ENCODE peak calls at places on chromosomes 3 and 15, in ten cellular contexts. One of them, this sample, is unnamed.

GRCh38 chr15:71883447-71883846 is 73.1 kb downstream of the NR2E3 start:
- DNase-seq in H54: no peak
- DNase-seq in uterus: no peak
- DNase-seq in sigmoid colon: no peak
- DNase-seq in lower leg skin: no peak
- DNase-seq in transverse colon: no peak
- DNase-seq in tibial nerve: no peak
- DNase-seq in A549: no peak
- DNase-seq in heart left ventricle: no peak
- DNase-seq in endothelial cell of umbilical vein: no peak
- DNase-seq in this sample: no peak

GRCh38 chr3:100040846-100041245 is 73.5 kb downstream of the FILIP1L start:
- DNase-seq in lower leg skin: no peak
- DNase-seq in tibial nerve: no peak
- DNase-seq in endothelial cell of umbilical vein: no peak
- DNase-seq in H54: no peak
- DNase-seq in transverse colon: no peak
- DNase-seq in sigmoid colon: no peak
- DNase-seq in uterus: no peak
- DNase-seq in heart left ventricle: no peak
- DNase-seq in A549: no peak
- DNase-seq in this sample: no peak

GRCh38 chr3:143328459-143328858 is 208.9 kb downstream of the CHST2 start:
- DNase-seq in heart left ventricle: no peak
- DNase-seq in H54: no peak
- DNase-seq in uterus: no peak
- DNase-seq in transverse colon: no peak
- DNase-seq in lower leg skin: no peak
- DNase-seq in tibial nerve: no peak
- DNase-seq in A549: no peak
- DNase-seq in sigmoid colon: no peak
- DNase-seq in endothelial cell of umbilical vein: no peak
- DNase-seq in this sample: peak

GRCh38 chr3:178719036-178719635 is 182.9 kb downstream of the KCNMB2 start:
- DNase-seq in H54: no peak
- DNase-seq in heart left ventricle: no peak
- DNase-seq in sigmoid colon: no peak
- DNase-seq in tibial nerve: no peak
- DNase-seq in uterus: no peak
- DNase-seq in lower leg skin: no peak
- DNase-seq in A549: no peak
- DNase-seq in transverse colon: peak
- DNase-seq in endothelial cell of umbilical vein: no peak
- DNase-seq in this sample: no peak

GRCh38 chr3:99774467-99774866 is 43.2 kb upstream of the CMSS1 start:
- DNase-seq in A549: no peak
- DNase-seq in transverse colon: no peak
- DNase-seq in uterus: no peak
- DNase-seq in tibial nerve: no peak
- DNase-seq in heart left ventricle: no peak
- DNase-seq in sigmoid colon: no peak
- DNase-seq in H54: peak
- DNase-seq in endothelial cell of umbilical vein: peak
- DNase-seq in lower leg skin: no peak
- DNase-seq in this sample: peak

GRCh38 chr3:149395107-149396089 is 17.9 kb upstream of the TM4SF1 start:
- DNase-seq in endothelial cell of umbilical vein: peak
- DNase-seq in A549: no peak
- DNase-seq in transverse colon: no peak
- DNase-seq in heart left ventricle: no peak
- DNase-seq in sigmoid colon: no peak
- DNase-seq in lower leg skin: no peak
- DNase-seq in uterus: no peak
- DNase-seq in tibial nerve: no peak
- DNase-seq in H54: no peak
- DNase-seq in this sample: no peak

GRCh38 chr15:79967331-79968182 is 3.4 kb downstream of the BCL2A1 start:
- DNase-seq in tibial nerve: no peak
- DNase-seq in heart left ventricle: no peak
- DNase-seq in H54: no peak
- DNase-seq in uterus: no peak
- DNase-seq in endothelial cell of umbilical vein: no peak
- DNase-seq in A549: no peak
- DNase-seq in lower leg skin: no peak
- DNase-seq in transverse colon: no peak
- DNase-seq in sigmoid colon: no peak
- DNase-seq in this sample: no peak

GRCh38 chr3:18351823-18352744 is 73.1 kb downstream of the SATB1 start:
- DNase-seq in lower leg skin: no peak
- DNase-seq in A549: no peak
- DNase-seq in endothelial cell of umbilical vein: no peak
- DNase-seq in transverse colon: peak
- DNase-seq in tibial nerve: no peak
- DNase-seq in H54: no peak
- DNase-seq in heart left ventricle: no peak
- DNase-seq in uterus: no peak
- DNase-seq in sigmoid colon: no peak
- DNase-seq in this sample: no peak

GRCh38 chr15:31301687-31301990 is 25.0 kb upstream of the KLF13 start:
- DNase-seq in tibial nerve: no peak
- DNase-seq in endothelial cell of umbilical vein: no peak
- DNase-seq in H54: no peak
- DNase-seq in lower leg skin: no peak
- DNase-seq in uterus: no peak
- DNase-seq in sigmoid colon: no peak
- DNase-seq in heart left ventricle: no peak
- DNase-seq in transverse colon: no peak
- DNase-seq in A549: no peak
- DNase-seq in this sample: no peak

GRCh38 chr3:11288021-11288491 is 15.9 kb downstream of the ATG7 start:
- DNase-seq in lower leg skin: no peak
- DNase-seq in sigmoid colon: no peak
- DNase-seq in endothelial cell of umbilical vein: peak
- DNase-seq in transverse colon: no peak
- DNase-seq in uterus: no peak
- DNase-seq in A549: no peak
- DNase-seq in heart left ventricle: no peak
- DNase-seq in H54: no peak
- DNase-seq in tibial nerve: no peak
- DNase-seq in this sample: no peak

GRCh38 chr3:73212683-73213082 is 151.2 kb downstream of the EBLN2 start:
- DNase-seq in endothelial cell of umbilical vein: no peak
- DNase-seq in uterus: no peak
- DNase-seq in lower leg skin: no peak
- DNase-seq in heart left ventricle: no peak
- DNase-seq in A549: no peak
- DNase-seq in H54: no peak
- DNase-seq in transverse colon: no peak
- DNase-seq in sigmoid colon: no peak
- DNase-seq in tibial nerve: no peak
- DNase-seq in this sample: no peak

GRCh38 chr3:196660381-196661166 is 21.1 kb downstream of the NRROS start:
- DNase-seq in heart left ventricle: no peak
- DNase-seq in lower leg skin: no peak
- DNase-seq in sigmoid colon: no peak
- DNase-seq in tibial nerve: no peak
- DNase-seq in H54: no peak
- DNase-seq in transverse colon: no peak
- DNase-seq in endothelial cell of umbilical vein: no peak
- DNase-seq in A549: no peak
- DNase-seq in uterus: no peak
- DNase-seq in this sample: no peak

GRCh38 chr15:100934735-100935134 is 15.6 kb downstream of the LRRK1 start:
- DNase-seq in H54: no peak
- DNase-seq in transverse colon: no peak
- DNase-seq in sigmoid colon: no peak
- DNase-seq in tibial nerve: no peak
- DNase-seq in heart left ventricle: no peak
- DNase-seq in A549: no peak
- DNase-seq in uterus: no peak
- DNase-seq in endothelial cell of umbilical vein: no peak
- DNase-seq in lower leg skin: no peak
- DNase-seq in this sample: no peak

GRCh38 chr3:10839167-10839566 is 23.1 kb downstream of the SLC6A11 start:
- DNase-seq in lower leg skin: no peak
- DNase-seq in tibial nerve: no peak
- DNase-seq in uterus: no peak
- DNase-seq in H54: no peak
- DNase-seq in transverse colon: no peak
- DNase-seq in sigmoid colon: no peak
- DNase-seq in endothelial cell of umbilical vein: no peak
- DNase-seq in heart left ventricle: no peak
- DNase-seq in A549: no peak
- DNase-seq in this sample: no peak

DNA sequence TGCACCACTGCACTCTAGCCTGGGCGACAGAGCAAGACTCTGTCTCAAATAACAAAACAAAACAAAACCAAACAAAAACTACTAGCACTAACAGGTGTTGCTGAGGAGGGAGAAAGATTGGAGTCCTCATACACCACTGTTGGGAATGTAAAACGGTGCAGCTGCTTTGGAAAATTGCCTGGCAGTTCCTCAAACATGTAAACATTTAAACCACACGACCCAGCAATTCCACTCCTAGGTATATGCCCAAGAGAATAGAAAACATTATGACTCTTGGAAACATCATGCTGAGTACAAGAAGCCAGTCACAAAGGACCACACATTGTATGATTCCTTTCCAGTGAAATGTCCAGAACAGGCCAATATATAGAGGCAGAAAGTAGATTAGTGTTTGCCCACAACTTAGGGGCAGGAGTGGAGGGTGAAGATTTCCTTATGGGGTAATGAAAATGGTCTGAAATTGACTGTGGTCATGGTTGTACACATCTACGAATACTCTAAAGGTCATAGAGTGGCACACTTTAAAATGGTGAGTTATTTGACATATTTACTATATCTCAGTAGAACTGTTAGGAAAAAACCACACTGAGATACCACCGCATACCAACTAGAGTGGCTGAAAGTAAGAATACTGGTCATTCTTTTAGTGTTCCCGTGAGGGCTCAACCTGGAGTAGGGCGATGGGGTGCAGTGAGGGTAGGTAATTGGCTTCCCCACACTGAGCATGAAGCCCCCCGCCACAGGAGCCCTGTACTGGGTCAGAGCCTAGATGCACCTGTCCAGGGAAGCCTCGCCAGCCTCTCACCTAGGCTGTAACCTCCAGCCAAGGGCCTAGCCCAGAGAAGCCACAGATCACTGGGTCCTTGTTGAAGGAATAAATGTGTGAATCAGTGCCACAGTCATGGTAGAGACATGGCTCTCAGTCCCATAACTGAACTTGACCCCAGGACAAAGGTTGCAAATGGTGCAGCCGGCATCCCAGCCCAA is 131.1 kb downstream of the NUP210 start:
- DNase-seq in H54: no peak
- DNase-seq in heart left ventricle: peak
- DNase-seq in A549: no peak
- DNase-seq in transverse colon: no peak
- DNase-seq in tibial nerve: no peak
- DNase-seq in endothelial cell of umbilical vein: no peak
- DNase-seq in uterus: no peak
- DNase-seq in sigmoid colon: peak
- DNase-seq in lower leg skin: no peak
- DNase-seq in this sample: no peak
- TF ChIP-seq POLR2A in H54: no peak
- TF ChIP-seq POLR2A in heart left ventricle: no peak
- TF ChIP-seq POLR2A in A549: no peak
- TF ChIP-seq POLR2A in transverse colon: no peak
- TF ChIP-seq POLR2A in tibial nerve: no peak
- TF ChIP-seq POLR2A in endothelial cell of umbilical vein: no peak
- TF ChIP-seq POLR2A in uterus: no peak
- TF ChIP-seq POLR2A in sigmoid colon: no peak
- TF ChIP-seq POLR2A in lower leg skin: no peak
- TF ChIP-seq POLR2A in this sample: no peak

GRCh38 chr3:13414040-13414729 is 5.9 kb downstream of the NUP210 start:
- DNase-seq in sigmoid colon: no peak
- DNase-seq in A549: no peak
- DNase-seq in tibial nerve: no peak
- DNase-seq in H54: peak
- DNase-seq in heart left ventricle: peak
- DNase-seq in uterus: no peak
- DNase-seq in lower leg skin: no peak
- DNase-seq in transverse colon: peak
- DNase-seq in endothelial cell of umbilical vein: no peak
- DNase-seq in this sample: peak
- TF ChIP-seq POLR2A in sigmoid colon: no peak
- TF ChIP-seq POLR2A in A549: no peak
- TF ChIP-seq POLR2A in tibial nerve: no peak
- TF ChIP-seq POLR2A in H54: no peak
- TF ChIP-seq POLR2A in heart left ventricle: no peak
- TF ChIP-seq POLR2A in uterus: no peak
- TF ChIP-seq POLR2A in lower leg skin: no peak
- TF ChIP-seq POLR2A in transverse colon: peak
- TF ChIP-seq POLR2A in endothelial cell of umbilical vein: no peak
- TF ChIP-seq POLR2A in this sample: peak

DNA sequence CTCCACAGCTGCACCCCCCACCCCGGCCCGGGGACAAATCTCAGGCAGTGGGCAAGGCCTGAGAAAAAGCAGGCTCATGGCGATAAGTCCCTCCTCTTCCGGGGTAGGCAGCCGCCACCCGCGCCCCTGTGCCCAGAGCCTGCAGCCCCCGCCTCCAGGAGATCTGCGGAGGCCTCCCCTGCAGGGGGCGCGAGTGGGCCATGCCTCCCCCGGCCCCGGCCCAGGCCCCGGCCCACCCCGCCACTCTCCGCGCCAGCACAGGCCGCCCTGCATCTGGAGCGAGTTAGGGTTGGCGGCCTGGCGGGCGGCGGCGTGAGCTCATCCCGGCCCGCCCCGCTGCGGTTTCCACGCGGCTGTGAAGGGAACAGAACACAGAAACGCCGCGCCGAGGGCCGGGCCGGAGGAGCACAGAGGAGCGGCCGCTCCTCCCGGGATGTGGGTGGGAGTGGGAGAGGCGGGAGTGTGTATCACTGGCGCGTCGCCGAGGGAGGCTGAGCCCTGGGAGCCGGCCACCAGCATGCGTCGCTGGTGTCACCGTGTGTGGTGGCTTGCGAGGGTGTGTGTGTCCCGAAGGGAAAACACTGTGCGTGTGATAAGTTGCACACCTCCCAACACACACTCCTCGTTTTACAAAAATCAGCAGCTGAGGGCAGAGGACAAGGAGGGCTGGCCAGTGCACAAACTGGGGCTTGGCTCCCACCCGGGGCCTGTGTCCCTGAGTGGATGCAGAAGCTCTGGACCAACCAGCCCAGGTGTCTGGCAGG is 17.2 kb downstream of the MYL3 start:
- DNase-seq in A549: no peak
- DNase-seq in lower leg skin: peak
- DNase-seq in H54: peak
- DNase-seq in transverse colon: peak
- DNase-seq in uterus: peak
- DNase-seq in endothelial cell of umbilical vein: peak
- DNase-seq in tibial nerve: peak
- DNase-seq in heart left ventricle: peak
- DNase-seq in sigmoid colon: peak
- DNase-seq in this sample: peak
- TF ChIP-seq POLR2A in A549: no peak
- TF ChIP-seq POLR2A in lower leg skin: no peak
- TF ChIP-seq POLR2A in H54: no peak
- TF ChIP-seq POLR2A in transverse colon: no peak
- TF ChIP-seq POLR2A in uterus: peak
- TF ChIP-seq POLR2A in endothelial cell of umbilical vein: no peak
- TF ChIP-seq POLR2A in tibial nerve: no peak
- TF ChIP-seq POLR2A in heart left ventricle: no peak
- TF ChIP-seq POLR2A in sigmoid colon: no peak
- TF ChIP-seq POLR2A in this sample: no peak

GRCh38 chr15:93213281-93213680 is 124.3 kb upstream of the RGMA start:
- DNase-seq in uterus: no peak
- DNase-seq in transverse colon: no peak
- DNase-seq in sigmoid colon: no peak
- DNase-seq in endothelial cell of umbilical vein: no peak
- DNase-seq in tibial nerve: no peak
- DNase-seq in H54: no peak
- DNase-seq in heart left ventricle: peak
- DNase-seq in A549: no peak
- DNase-seq in lower leg skin: peak
- DNase-seq in this sample: no peak
- TF ChIP-seq POLR2A in uterus: no peak
- TF ChIP-seq POLR2A in transverse colon: no peak
- TF ChIP-seq POLR2A in sigmoid colon: no peak
- TF ChIP-seq POLR2A in endothelial cell of umbilical vein: no peak
- TF ChIP-seq POLR2A in tibial nerve: no peak
- TF ChIP-seq POLR2A in H54: no peak
- TF ChIP-seq POLR2A in heart left ventricle: no peak
- TF ChIP-seq POLR2A in A549: no peak
- TF ChIP-seq POLR2A in lower leg skin: no peak
- TF ChIP-seq POLR2A in this sample: no peak

This sample was measured in erythroblast.